ENCODE peak calls at places on chromosomes 13 and 19, in nine cellular contexts. Y is stimulated activated naive CD8-positive, alpha-beta T cell treated with anti-CD3 and anti-CD28 coated beads, Interleukin-15, amount 100 ng/mL, for 72 hours; V is GM12878; G is choroid plexus epithelial cell; U is NCI-H345; S is SJSA1; E is iris pigment epithelial cell; B is iPS DF 19.7; F is WTC11. W is an unnamed sample.

GRCh38 chr19:54336893-54337857 is 1.8 kb downstream of the LILRA4 start:
- DNase-seq in F (no peak), U (no peak), V (no peak), G (no peak), S (no peak), B (no peak), Y (no peak), E (no peak), W (no peak)

GRCh38 chr13:32587774-32588165 is 1.5 kb downstream of the PDS5B start:
- DNase-seq in E (peak), V (no peak), U (no peak), G (no peak), F (no peak), Y (no peak), S (no peak), B (no peak), W (no peak)

GRCh38 chr13:41562083-41562482 is 104.7 kb downstream of the RGCC start:
- DNase-seq in V (no peak), Y (no peak), G (peak), F (no peak), B (no peak), E (peak), S (peak), U (no peak), W (peak)

GRCh38 chr13:28584873-28585317 is 74.0 kb upstream of the POMP start:
- DNase-seq in G (peak), B (no peak), U (no peak), Y (no peak), V (no peak), S (peak), F (no peak), E (peak), W (no peak)

GRCh38 chr19:42090687-42091086 is 14.7 kb downstream of the ZNF574 start:
- DNase-seq in V (no peak), U (no peak), S (no peak), E (no peak), Y (no peak), F (no peak), B (no peak), G (no peak), W (no peak)

GRCh38 chr13:57630661-57631606 is 610 bp upstream of the PCDH17 start:
- DNase-seq in V (no peak), U (peak), F (no peak), Y (no peak), G (no peak), B (no peak), E (peak), S (no peak), W (no peak)

GRCh38 chr19:34577531-34578101 is 96.1 kb downstream of the WTIP start:
- DNase-seq in Y (no peak), G (no peak), S (no peak), U (no peak), B (no peak), V (no peak), F (peak), E (no peak), W (no peak)

GRCh38 chr13:41603917-41604316 is 146.6 kb downstream of the RGCC start:
- DNase-seq in U (peak), V (no peak), E (peak), F (no peak), B (no peak), S (no peak), Y (no peak), G (peak), W (no peak)

GRCh38 chr13:106302011-106302410 is 233.5 kb downstream of the EFNB2 start:
- DNase-seq in G (no peak), S (no peak), F (no peak), E (no peak), Y (no peak), V (no peak), U (no peak), B (peak), W (no peak)

GRCh38 chr13:48055712-48056111 is 18.2 kb downstream of the NUDT15 start:
- DNase-seq in V (no peak), G (no peak), F (no peak), B (no peak), Y (no peak), U (no peak), E (no peak), S (no peak), W (no peak)

GRCh38 chr19:8682472-8682871 is 16.1 kb downstream of the ACTL9 start:
- DNase-seq in Y (no peak), U (no peak), F (no peak), E (no peak), S (no peak), G (no peak), V (no peak), B (no peak), W (no peak)

GRCh38 chr13:70098669-70099068 is 9.0 kb upstream of the ATXN8OS start:
- DNase-seq in E (peak), V (no peak), Y (no peak), F (no peak), G (peak), B (no peak), S (no peak), U (no peak), W (no peak)

GRCh38 chr19:41740415-41741243 is 14.7 kb upstream of the CEACAM6 start:
- DNase-seq in B (no peak), Y (peak), V (no peak), U (no peak), G (no peak), F (no peak), S (no peak), E (no peak), W (no peak)

GRCh38 chr19:40084948-40085347 is 5.8 kb downstream of the ZNF780A start:
- DNase-seq in E (no peak), V (no peak), U (no peak), Y (no peak), B (no peak), S (no peak), F (no peak), G (peak), W (no peak)

GRCh38 chr13:101706651-101707050 is 254.2 kb downstream of the ITGBL1 start:
- DNase-seq in U (no peak), V (no peak), Y (no peak), G (peak), B (no peak), E (peak), F (no peak), S (peak), W (no peak)

GRCh38 chr19:33580645-33581037 is 41.1 kb upstream of the CHST8 start:
- DNase-seq in G (no peak), Y (no peak), B (no peak), F (no peak), S (no peak), V (no peak), U (no peak), E (no peak), W (no peak)

GRCh38 chr19:7887408-7888144 is 734 bp upstream of the LRRC8E start:
- DNase-seq in E (no peak), S (no peak), G (no peak), Y (no peak), V (no peak), F (no peak), U (no peak), B (no peak), W (no peak)

GRCh38 chr13:49627831-49628652 is at the start of gene ARL11:
- DNase-seq in Y (peak), G (no peak), U (no peak), B (peak), V (peak), S (no peak), E (no peak), F (peak), W (peak)

GRCh38 chr19:18730885-18731513 is 47.5 kb downstream of the CRTC1 start:
- DNase-seq in B (no peak), U (no peak), S (no peak), Y (no peak), E (no peak), G (no peak), F (no peak), V (no peak), W (no peak)